ENCODE peak calls at places on chromosome X, in ten cellular contexts. One of them, this sample, is unnamed.

GRCh38 chrX:103248553-103248952 is 6.4 kb downstream of the TCEAL8 start:
- DNase-seq in ELR: peak; percentile 22
- DNase-seq in fibroblast of pulmonary artery: peak; percentile 42
- DNase-seq in stimulated activated CD4-positive, alpha-beta T cell treated with anti-CD3 and anti-CD28 coated beads, Interleukin-1b, Interleukin-23, amount 100 ng/mL, for 1 hour: no peak
- DNase-seq in endothelial cell: no peak
- DNase-seq in hippocampal formation: peak; percentile 5
- DNase-seq in brain microvascular endothelial cell: no peak
- DNase-seq in skeletal muscle cell: no peak
- DNase-seq in CD4-positive, alpha-beta memory T cell: peak; percentile 19
- DNase-seq in central memory CD8-positive, alpha-beta T cell: no peak
- DNase-seq in this sample: peak; percentile 8

GRCh38 chrX:54180403-54180802 is 2.7 kb downstream of the FAM120C start:
- DNase-seq in ELR: peak; percentile 62
- DNase-seq in CD4-positive, alpha-beta memory T cell: no peak
- DNase-seq in endothelial cell: no peak
- DNase-seq in fibroblast of pulmonary artery: peak; percentile 35
- DNase-seq in hippocampal formation: no peak
- DNase-seq in stimulated activated CD4-positive, alpha-beta T cell treated with anti-CD3 and anti-CD28 coated beads, Interleukin-1b, Interleukin-23, amount 100 ng/mL, for 1 hour: no peak
- DNase-seq in skeletal muscle cell: no peak
- DNase-seq in brain microvascular endothelial cell: no peak
- DNase-seq in central memory CD8-positive, alpha-beta T cell: no peak
- DNase-seq in this sample: no peak

GRCh38 chrX:43703211-43703791 is 47.2 kb downstream of the MAOA start:
- DNase-seq in endothelial cell: no peak
- DNase-seq in stimulated activated CD4-positive, alpha-beta T cell treated with anti-CD3 and anti-CD28 coated beads, Interleukin-1b, Interleukin-23, amount 100 ng/mL, for 1 hour: no peak
- DNase-seq in brain microvascular endothelial cell: peak; percentile 51
- DNase-seq in skeletal muscle cell: no peak
- DNase-seq in central memory CD8-positive, alpha-beta T cell: no peak
- DNase-seq in hippocampal formation: no peak
- DNase-seq in CD4-positive, alpha-beta memory T cell: no peak
- DNase-seq in fibroblast of pulmonary artery: peak; percentile 88
- DNase-seq in ELR: peak; percentile 41
- DNase-seq in this sample: no peak

GRCh38 chrX:129540725-129541184 is 696 bp downstream of the OCRL start:
- DNase-seq in fibroblast of pulmonary artery: no peak
- DNase-seq in ELR: peak; percentile 33
- DNase-seq in CD4-positive, alpha-beta memory T cell: no peak
- DNase-seq in brain microvascular endothelial cell: no peak
- DNase-seq in central memory CD8-positive, alpha-beta T cell: no peak
- DNase-seq in stimulated activated CD4-positive, alpha-beta T cell treated with anti-CD3 and anti-CD28 coated beads, Interleukin-1b, Interleukin-23, amount 100 ng/mL, for 1 hour: no peak
- DNase-seq in hippocampal formation: no peak
- DNase-seq in endothelial cell: peak; percentile 4
- DNase-seq in skeletal muscle cell: no peak
- DNase-seq in this sample: no peak

GRCh38 chrX:119990995-119991787 is 47.6 kb upstream of the NKAP start:
- DNase-seq in endothelial cell: no peak
- DNase-seq in hippocampal formation: no peak
- DNase-seq in central memory CD8-positive, alpha-beta T cell: no peak
- DNase-seq in fibroblast of pulmonary artery: no peak
- DNase-seq in stimulated activated CD4-positive, alpha-beta T cell treated with anti-CD3 and anti-CD28 coated beads, Interleukin-1b, Interleukin-23, amount 100 ng/mL, for 1 hour: no peak
- DNase-seq in brain microvascular endothelial cell: no peak
- DNase-seq in skeletal muscle cell: no peak
- DNase-seq in ELR: no peak
- DNase-seq in CD4-positive, alpha-beta memory T cell: no peak
- DNase-seq in this sample: no peak

GRCh38 chrX:18937173-18937572 is 46.7 kb downstream of the PHKA2 start:
- DNase-seq in CD4-positive, alpha-beta memory T cell: no peak
- DNase-seq in ELR: no peak
- DNase-seq in brain microvascular endothelial cell: no peak
- DNase-seq in central memory CD8-positive, alpha-beta T cell: no peak
- DNase-seq in hippocampal formation: no peak
- DNase-seq in endothelial cell: no peak
- DNase-seq in fibroblast of pulmonary artery: no peak
- DNase-seq in skeletal muscle cell: no peak
- DNase-seq in stimulated activated CD4-positive, alpha-beta T cell treated with anti-CD3 and anti-CD28 coated beads, Interleukin-1b, Interleukin-23, amount 100 ng/mL, for 1 hour: no peak
- DNase-seq in this sample: no peak

GRCh38 chrX:132775230-132775823 is 183.1 kb downstream of the HS6ST2 start:
- DNase-seq in hippocampal formation: no peak
- DNase-seq in CD4-positive, alpha-beta memory T cell: no peak
- DNase-seq in central memory CD8-positive, alpha-beta T cell: no peak
- DNase-seq in skeletal muscle cell: no peak
- DNase-seq in brain microvascular endothelial cell: no peak
- DNase-seq in ELR: no peak
- DNase-seq in stimulated activated CD4-positive, alpha-beta T cell treated with anti-CD3 and anti-CD28 coated beads, Interleukin-1b, Interleukin-23, amount 100 ng/mL, for 1 hour: no peak
- DNase-seq in endothelial cell: no peak
- DNase-seq in fibroblast of pulmonary artery: no peak
- DNase-seq in this sample: no peak

GRCh38 chrX:118364261-118364660 is 18.4 kb downstream of the WDR44 start:
- DNase-seq in fibroblast of pulmonary artery: no peak
- DNase-seq in endothelial cell: no peak
- DNase-seq in CD4-positive, alpha-beta memory T cell: no peak
- DNase-seq in hippocampal formation: no peak
- DNase-seq in stimulated activated CD4-positive, alpha-beta T cell treated with anti-CD3 and anti-CD28 coated beads, Interleukin-1b, Interleukin-23, amount 100 ng/mL, for 1 hour: no peak
- DNase-seq in brain microvascular endothelial cell: no peak
- DNase-seq in skeletal muscle cell: no peak
- DNase-seq in ELR: no peak
- DNase-seq in central memory CD8-positive, alpha-beta T cell: no peak
- DNase-seq in this sample: no peak

GRCh38 chrX:99266255-99266654 is 1143.8 kb downstream of the PCDH19 start:
- DNase-seq in hippocampal formation: no peak
- DNase-seq in stimulated activated CD4-positive, alpha-beta T cell treated with anti-CD3 and anti-CD28 coated beads, Interleukin-1b, Interleukin-23, amount 100 ng/mL, for 1 hour: no peak
- DNase-seq in CD4-positive, alpha-beta memory T cell: no peak
- DNase-seq in skeletal muscle cell: no peak
- DNase-seq in central memory CD8-positive, alpha-beta T cell: no peak
- DNase-seq in endothelial cell: no peak
- DNase-seq in fibroblast of pulmonary artery: no peak
- DNase-seq in ELR: no peak
- DNase-seq in brain microvascular endothelial cell: no peak
- DNase-seq in this sample: no peak

GRCh38 chrX:45584717-45585116 is 384.0 kb upstream of the DIPK2B start:
- DNase-seq in ELR: no peak
- DNase-seq in brain microvascular endothelial cell: no peak
- DNase-seq in CD4-positive, alpha-beta memory T cell: no peak
- DNase-seq in skeletal muscle cell: no peak
- DNase-seq in hippocampal formation: no peak
- DNase-seq in fibroblast of pulmonary artery: no peak
- DNase-seq in endothelial cell: no peak
- DNase-seq in stimulated activated CD4-positive, alpha-beta T cell treated with anti-CD3 and anti-CD28 coated beads, Interleukin-1b, Interleukin-23, amount 100 ng/mL, for 1 hour: no peak
- DNase-seq in central memory CD8-positive, alpha-beta T cell: no peak
- DNase-seq in this sample: no peak

GRCh38 chrX:130083656-130084382 is 26.5 kb downstream of the ELF4 start:
- DNase-seq in CD4-positive, alpha-beta memory T cell: no peak
- DNase-seq in endothelial cell: no peak
- DNase-seq in skeletal muscle cell: no peak
- DNase-seq in central memory CD8-positive, alpha-beta T cell: no peak
- DNase-seq in brain microvascular endothelial cell: no peak
- DNase-seq in stimulated activated CD4-positive, alpha-beta T cell treated with anti-CD3 and anti-CD28 coated beads, Interleukin-1b, Interleukin-23, amount 100 ng/mL, for 1 hour: no peak
- DNase-seq in fibroblast of pulmonary artery: no peak
- DNase-seq in hippocampal formation: no peak
- DNase-seq in ELR: no peak
- DNase-seq in this sample: no peak

GRCh38 chrX:120790118-120790517 is 85.5 kb downstream of the CT47B1 start:
- DNase-seq in central memory CD8-positive, alpha-beta T cell: no peak
- DNase-seq in CD4-positive, alpha-beta memory T cell: peak; percentile 64
- DNase-seq in fibroblast of pulmonary artery: peak; percentile 86
- DNase-seq in hippocampal formation: peak; percentile 85
- DNase-seq in endothelial cell: peak; percentile 9
- DNase-seq in brain microvascular endothelial cell: peak; percentile 52
- DNase-seq in ELR: peak; percentile 76
- DNase-seq in stimulated activated CD4-positive, alpha-beta T cell treated with anti-CD3 and anti-CD28 coated beads, Interleukin-1b, Interleukin-23, amount 100 ng/mL, for 1 hour: no peak
- DNase-seq in skeletal muscle cell: no peak
- DNase-seq in this sample: peak; percentile 38

GRCh38 chrX:96394566-96394965 is 290.1 kb upstream of the DIAPH2 start:
- DNase-seq in endothelial cell: no peak
- DNase-seq in ELR: peak; percentile 6
- DNase-seq in fibroblast of pulmonary artery: no peak
- DNase-seq in CD4-positive, alpha-beta memory T cell: no peak
- DNase-seq in brain microvascular endothelial cell: peak; percentile 26
- DNase-seq in central memory CD8-positive, alpha-beta T cell: no peak
- DNase-seq in hippocampal formation: no peak
- DNase-seq in stimulated activated CD4-positive, alpha-beta T cell treated with anti-CD3 and anti-CD28 coated beads, Interleukin-1b, Interleukin-23, amount 100 ng/mL, for 1 hour: no peak
- DNase-seq in skeletal muscle cell: no peak
- DNase-seq in this sample: no peak

GRCh38 chrX:30702736-30703135 is 49.5 kb downstream of the GK start:
- DNase-seq in ELR: peak; percentile 54
- DNase-seq in fibroblast of pulmonary artery: peak; percentile 73
- DNase-seq in endothelial cell: no peak
- DNase-seq in hippocampal formation: no peak
- DNase-seq in CD4-positive, alpha-beta memory T cell: no peak
- DNase-seq in stimulated activated CD4-positive, alpha-beta T cell treated with anti-CD3 and anti-CD28 coated beads, Interleukin-1b, Interleukin-23, amount 100 ng/mL, for 1 hour: no peak
- DNase-seq in brain microvascular endothelial cell: peak; percentile 80
- DNase-seq in skeletal muscle cell: peak; percentile 26
- DNase-seq in central memory CD8-positive, alpha-beta T cell: no peak
- DNase-seq in this sample: no peak

GRCh38 chrX:117973175-117974075 is 143.2 kb downstream of the KLHL13 start:
- DNase-seq in hippocampal formation: no peak
- DNase-seq in stimulated activated CD4-positive, alpha-beta T cell treated with anti-CD3 and anti-CD28 coated beads, Interleukin-1b, Interleukin-23, amount 100 ng/mL, for 1 hour: no peak
- DNase-seq in CD4-positive, alpha-beta memory T cell: no peak
- DNase-seq in endothelial cell: no peak
- DNase-seq in skeletal muscle cell: no peak
- DNase-seq in fibroblast of pulmonary artery: no peak
- DNase-seq in brain microvascular endothelial cell: no peak
- DNase-seq in central memory CD8-positive, alpha-beta T cell: no peak
- DNase-seq in ELR: no peak
- DNase-seq in this sample: no peak

GRCh38 chrX:23789386-23790146 is 6.6 kb downstream of the SAT1 start:
- DNase-seq in brain microvascular endothelial cell: no peak
- DNase-seq in hippocampal formation: no peak
- DNase-seq in endothelial cell: no peak
- DNase-seq in ELR: no peak
- DNase-seq in CD4-positive, alpha-beta memory T cell: no peak
- DNase-seq in skeletal muscle cell: no peak
- DNase-seq in fibroblast of pulmonary artery: no peak
- DNase-seq in central memory CD8-positive, alpha-beta T cell: no peak
- DNase-seq in stimulated activated CD4-positive, alpha-beta T cell treated with anti-CD3 and anti-CD28 coated beads, Interleukin-1b, Interleukin-23, amount 100 ng/mL, for 1 hour: no peak
- DNase-seq in this sample: no peak